ENCODE peak calls at places on chromosome 4, in ten cellular contexts. F, Y, J, Z, N, H, V, D, E and L are unnamed samples.

GRCh38 chr4:103354006-103354405 is 155.9 kb upstream of the CENPE start:
- DNase-seq in F (no peak), Y (no peak), J (no peak), Z (no peak), N (no peak), H (no peak), V (no peak), D (no peak), E (no peak), L (no peak)

GRCh38 chr4:3010998-3011397 is 47.6 kb downstream of the GRK4 start:
- DNase-seq in F (no peak), Y (no peak), J (no peak), Z (no peak), N (no peak), H (no peak), V (no peak), D (no peak), E (no peak), L (no peak)

GRCh38 chr4:167903291-167903721 is 189.0 kb upstream of the ANXA10 start:
- DNase-seq in F (no peak), Y (peak; percentile 40), J (no peak), Z (no peak), N (no peak), H (no peak), V (no peak), D (no peak), E (no peak), L (no peak)

GRCh38 chr4:12265554-12265953 is 836.9 kb upstream of the HS3ST1 start:
- DNase-seq in F (no peak), Y (no peak), J (no peak), Z (no peak), N (no peak), H (no peak), V (no peak), D (no peak), E (no peak), L (no peak)

GRCh38 chr4:70183168-70183939 is 12.2 kb upstream of the ODAM start:
- DNase-seq in F (no peak), Y (peak; percentile 32), J (no peak), Z (no peak), N (no peak), H (no peak), V (peak; percentile 2), D (no peak), E (no peak), L (peak; percentile 0)

GRCh38 chr4:103018391-103019318 is 850 bp downstream of the SLC9B1 start:
- DNase-seq in F (peak; percentile 6), Y (no peak), J (peak; percentile 0), Z (peak; percentile 15), N (no peak), H (peak; percentile 46), V (no peak), D (no peak), E (no peak), L (no peak)

GRCh38 chr4:98945297-98945850 is 16.4 kb upstream of the EIF4E start:
- DNase-seq in F (no peak), Y (no peak), J (no peak), Z (no peak), N (no peak), H (no peak), V (no peak), D (no peak), E (no peak), L (no peak)

GRCh38 chr4:149765630-149766029 is 50.0 kb downstream of the IQCM start:
- DNase-seq in F (no peak), Y (peak; percentile 70), J (no peak), Z (no peak), N (no peak), H (no peak), V (no peak), D (no peak), E (peak; percentile 13), L (no peak)

GRCh38 chr4:25223770-25224375 is 10.0 kb upstream of the PI4K2B start:
- DNase-seq in F (no peak), Y (peak; percentile 44), J (no peak), Z (peak; percentile 24), N (peak; percentile 6), H (no peak), V (no peak), D (no peak), E (no peak), L (no peak)